ENCODE peak calls at places on chromosomes 13 and 19, in four cellular contexts. D, U, S and E are unnamed samples.

GRCh38 chr13:52156724-52157251 is 2.6 kb downstream of the NEK3 start:
- DNase-seq in D (no peak), U (no peak), S (no peak), E (peak)

GRCh38 chr13:21243843-21244184 is 67.4 kb downstream of the MRPL57 start:
- DNase-seq in D (no peak), U (no peak), S (no peak), E (no peak)

GRCh38 chr13:107518292-107518691 is 697.0 kb downstream of the LIG4 start:
- DNase-seq in D (no peak), U (no peak), S (no peak), E (peak)

GRCh38 chr19:5961969-5962945 is 15.7 kb downstream of the RANBP3 start:
- DNase-seq in D (no peak), U (no peak), S (peak), E (peak)

GRCh38 chr13:27339299-27339698 is 68.7 kb downstream of the RASL11A start:
- DNase-seq in D (no peak), U (peak), S (peak), E (peak)

GRCh38 chr19:56930647-56931592 is 90.4 kb upstream of the PEG3 start:
- DNase-seq in D (no peak), U (no peak), S (no peak), E (no peak)

GRCh38 chr19:46608581-46609345 is 7.6 kb downstream of the CALM3 start:
- DNase-seq in D (no peak), U (no peak), S (peak), E (no peak)

GRCh38 chr13:27549406-27549981 is 70.8 kb downstream of the LNX2 start:
- DNase-seq in D (no peak), U (no peak), S (peak), E (peak)

GRCh38 chr19:4352701-4353121 is 9.3 kb downstream of the MPND start:
- DNase-seq in D (no peak), U (no peak), S (no peak), E (peak)

GRCh38 chr13:21001471-21001870 is 59.9 kb downstream of the LATS2 start:
- DNase-seq in D (no peak), U (no peak), S (no peak), E (no peak)

GRCh38 chr13:60398949-60399589 is 2.0 kb downstream of the TDRD3 start:
- DNase-seq in D (no peak), U (no peak), S (no peak), E (peak)

GRCh38 chr13:76222511-76222910 is 586.4 kb downstream of the LMO7 start:
- DNase-seq in D (no peak), U (no peak), S (no peak), E (no peak)

GRCh38 chr19:11535792-11536595 is 2.7 kb upstream of the CNN1 start:
- DNase-seq in D (no peak), U (peak), S (peak), E (peak)
- H3K4me3 ChIP-seq in D (peak), U (peak), S (no peak), E (peak)

GRCh38 chr19:30132312-30133075 is 190.5 kb downstream of the URI1 start:
- DNase-seq in D (no peak), U (peak), S (no peak), E (no peak)

GRCh38 chr19:30135358-30135757 is 193.3 kb downstream of the URI1 start:
- DNase-seq in D (no peak), U (no peak), S (no peak), E (no peak)

GRCh38 chr19:30135797-30136196 is 193.8 kb downstream of the URI1 start:
- DNase-seq in D (no peak), U (no peak), S (no peak), E (no peak)

GRCh38 chr19:30133803-30134202 is 191.8 kb downstream of the URI1 start:
- DNase-seq in D (no peak), U (no peak), S (no peak), E (no peak)

DNA sequence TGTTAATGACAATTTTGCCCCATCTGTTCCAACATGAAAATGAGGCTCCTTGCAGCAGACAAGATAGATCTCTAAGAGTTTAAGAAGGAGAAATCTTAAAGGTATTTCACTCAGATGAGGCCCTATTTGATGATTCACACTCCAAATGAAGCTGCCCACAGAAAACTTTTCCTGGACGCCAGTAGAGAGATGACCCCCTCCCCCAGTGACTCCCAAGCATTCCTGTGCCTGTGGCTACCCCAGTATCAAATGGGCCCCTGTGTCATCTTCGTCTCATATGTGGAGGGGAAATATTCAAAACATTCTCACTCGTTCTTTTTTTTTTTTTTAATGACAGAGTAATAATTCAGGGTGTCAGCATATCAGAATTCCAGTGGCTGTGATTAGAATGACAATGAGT is 194.6 kb downstream of the URI1 start:
- DNase-seq in D (no peak), U (no peak), S (no peak), E (no peak)
- TF ChIP-seq CTCF in D (no peak), U (no peak), S (no peak), E (no peak)

GRCh38 chr13:30308548-30308947 is 1.2 kb upstream of the KATNAL1 start:
- DNase-seq in D (no peak), U (no peak), S (no peak), E (peak)

GRCh38 chr13:30305456-30305855 is 1.9 kb downstream of the KATNAL1 start:
- DNase-seq in D (no peak), U (no peak), S (no peak), E (no peak)

GRCh38 chr13:30307194-30307965 is at the start of gene KATNAL1:
- DNase-seq in D (no peak), U (peak), S (peak), E (peak)

GRCh38 chr13:30307966-30308290 is 577 bp upstream of the KATNAL1 start:
- DNase-seq in D (no peak), U (no peak), S (no peak), E (no peak)

GRCh38 chr13:30306762-30307193 is 573 bp downstream of the KATNAL1 start:
- DNase-seq in D (peak), U (peak), S (peak), E (peak)
- H3K4me3 ChIP-seq in D (peak), U (peak), S (peak), E (peak)

GRCh38 chr19:35740423-35741215 is 1.6 kb downstream of the IGFLR1 start:
- DNase-seq in D (peak), U (peak), S (peak), E (peak)
- TF ChIP-seq CTCF in D (peak), U (peak), S (peak), E (peak)

GRCh38 chr19:21466627-21467026 is 38.8 kb upstream of the ZNF429 start:
- DNase-seq in D (no peak), U (no peak), S (no peak), E (no peak)

GRCh38 chr19:21462540-21462939 is 42.9 kb upstream of the ZNF429 start:
- DNase-seq in D (no peak), U (no peak), S (no peak), E (no peak)

GRCh38 chr19:21460686-21461085 is 44.7 kb upstream of the ZNF429 start:
- DNase-seq in D (no peak), U (no peak), S (no peak), E (no peak)

GRCh38 chr19:21468791-21469190 is 36.6 kb upstream of the ZNF429 start:
- DNase-seq in D (no peak), U (no peak), S (no peak), E (no peak)

GRCh38 chr19:21463449-21464105 is 41.8 kb upstream of the ZNF429 start:
- DNase-seq in D (no peak), U (no peak), S (peak), E (no peak)
- H3K4me3 ChIP-seq in D (no peak), U (no peak), S (no peak), E (no peak)

DNA sequence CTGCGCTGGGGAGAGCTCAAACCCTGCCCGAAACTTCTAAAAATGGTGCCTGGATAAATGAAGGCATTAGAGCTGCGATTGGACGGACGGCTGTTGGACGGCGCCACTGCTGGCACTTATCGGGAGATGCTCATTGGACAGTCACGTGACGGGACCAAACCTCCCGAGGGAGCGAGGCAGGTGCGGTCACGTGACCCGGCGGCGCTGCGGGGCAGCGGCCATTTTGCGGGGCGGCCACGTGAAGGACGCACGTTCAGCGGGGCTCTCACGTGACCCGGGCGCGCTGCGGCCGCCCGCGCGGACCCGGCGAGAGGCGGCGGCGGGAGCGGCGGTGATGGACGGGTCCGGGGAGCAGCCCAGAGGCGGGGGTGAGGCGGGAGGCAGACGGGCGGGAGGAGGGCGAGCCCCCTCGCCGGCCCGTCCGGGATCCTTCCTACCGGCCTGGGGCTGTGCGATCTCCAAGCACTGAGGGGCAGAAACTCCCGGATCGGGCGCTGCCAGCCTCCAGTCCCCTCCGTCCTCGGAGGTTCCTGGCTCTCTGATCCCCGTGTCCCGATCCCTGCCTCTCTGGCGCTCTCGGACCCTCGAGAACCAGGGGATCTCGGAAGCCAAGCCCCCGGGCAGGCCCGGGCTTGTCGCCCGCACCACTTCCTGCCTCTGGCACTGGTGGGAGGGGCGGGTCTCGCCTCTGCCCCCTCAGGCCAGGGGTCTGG is at the start of gene BAX:
- DNase-seq in D (peak), U (peak), S (peak), E (peak)
- TF ChIP-seq CTCF in D (no peak), U (no peak), S (no peak), E (no peak)

DNA sequence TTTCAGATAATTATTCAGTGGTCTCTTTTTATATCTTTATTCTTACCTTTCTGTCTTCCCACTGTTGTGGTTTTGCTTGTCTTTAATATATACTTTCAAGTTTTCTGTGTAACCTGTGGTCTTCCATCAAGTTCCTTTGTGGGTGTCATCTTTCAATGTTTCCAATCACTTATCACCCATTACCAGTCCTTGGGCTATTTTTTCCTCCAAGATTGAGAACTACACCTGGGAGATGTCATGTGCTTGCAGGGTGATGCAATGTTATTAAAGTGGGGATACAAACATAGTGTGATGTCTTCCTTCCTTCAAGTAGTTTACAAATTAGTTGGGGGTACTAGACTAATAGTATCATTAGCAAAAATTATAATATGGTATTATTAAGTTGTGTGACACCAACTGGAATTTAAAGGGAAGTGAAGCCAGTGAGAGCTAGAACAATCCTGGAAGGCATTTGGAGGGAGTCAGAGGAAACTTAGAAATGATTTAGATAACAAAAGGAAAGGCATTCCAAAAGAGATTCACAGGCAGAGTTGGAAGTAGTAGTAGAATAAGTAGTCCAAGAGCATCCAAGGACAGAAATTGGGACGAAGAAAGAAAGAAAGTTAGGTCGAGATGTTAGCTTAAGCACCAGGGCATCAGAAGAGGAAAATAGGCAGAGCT is 3.4 kb downstream of the FNDC3A start:
- DNase-seq in D (no peak), U (no peak), S (no peak), E (peak)
- H3K4me3 ChIP-seq in D (no peak), U (no peak), S (no peak), E (peak)

GRCh38 chr19:12736854-12737665 is at the start of gene GET3:
- DNase-seq in D (peak), U (peak), S (peak), E (peak)
- TF ChIP-seq CTCF in D (no peak), U (no peak), S (peak), E (no peak)

GRCh38 chr19:15317392-15318011 is 14.8 kb downstream of the BRD4 start:
- DNase-seq in D (no peak), U (no peak), S (no peak), E (peak)

GRCh38 chr19:15323496-15324235 is 8.7 kb downstream of the BRD4 start:
- DNase-seq in D (no peak), U (no peak), S (peak), E (peak)

GRCh38 chr19:15318241-15318691 is 14.1 kb downstream of the BRD4 start:
- DNase-seq in D (no peak), U (no peak), S (no peak), E (no peak)

GRCh38 chr19:15321739-15322138 is 10.6 kb downstream of the BRD4 start:
- DNase-seq in D (no peak), U (no peak), S (no peak), E (no peak)

DNA sequence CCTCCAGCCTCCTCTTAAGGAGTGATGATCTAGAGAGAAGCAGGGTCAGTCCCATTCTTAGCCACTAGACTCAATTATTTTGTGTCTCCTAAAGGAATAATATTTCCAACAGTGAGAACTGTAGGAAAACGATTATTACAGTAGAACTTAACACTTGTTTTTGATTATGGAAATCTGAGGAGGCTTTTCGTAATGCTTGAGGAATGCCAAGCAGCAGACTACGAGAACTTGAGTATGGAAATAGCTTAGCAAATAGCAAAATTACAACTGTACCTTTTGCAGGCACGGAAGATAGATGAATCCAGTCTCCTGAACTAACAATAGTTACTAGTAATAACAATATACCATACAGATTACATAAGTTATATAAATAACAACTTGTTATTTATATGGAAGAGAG is 12.2 kb downstream of the BRD4 start:
- DNase-seq in D (peak), U (no peak), S (no peak), E (peak)
- H3K4me3 ChIP-seq in D (no peak), U (no peak), S (no peak), E (no peak)